ENCODE peak calls at places on chromosomes 5 and 9, in four cellular contexts. B is CD8-positive, alpha-beta memory T cell; F is AG10803; J is IMR-90. Q is an unnamed sample.

GRCh38 chr5:50963647-50964584 is 297.5 kb downstream of the PARP8 start:
- DNase-seq in B (no peak), F (no peak), J (no peak), Q (no peak)

GRCh38 chr5:151739939-151740335 is 18.5 kb downstream of the ATOX1 start:
- DNase-seq in B (no peak), F (peak), J (peak), Q (peak)

GRCh38 chr9:14212116-14212515 is 101.8 kb downstream of the NFIB start:
- DNase-seq in B (no peak), F (no peak), J (peak), Q (no peak)

GRCh38 chr9:99907208-99907532 is 716 bp downstream of the STX17 start:
- DNase-seq in B (no peak), F (no peak), J (no peak), Q (no peak)

GRCh38 chr9:113674436-113674835 is 201.7 kb upstream of the ZNF618 start:
- DNase-seq in B (no peak), F (peak), J (peak), Q (no peak)

GRCh38 chr9:90651246-90651645 is 8.6 kb upstream of the DIRAS2 start:
- DNase-seq in B (no peak), F (no peak), J (no peak), Q (no peak)

GRCh38 chr9:137619240-137620090 is 660 bp downstream of the EHMT1 start:
- DNase-seq in B (peak), F (peak), J (peak), Q (peak)

GRCh38 chr9:18343799-18344198 is 130.2 kb upstream of the ADAMTSL1 start:
- DNase-seq in B (no peak), F (peak), J (peak), Q (no peak)

GRCh38 chr9:114856210-114856941 is 50.5 kb upstream of the TNFSF15 start:
- DNase-seq in B (no peak), F (peak), J (peak), Q (no peak)

GRCh38 chr9:111730937-111731567 is 63.7 kb downstream of the SHOC1 start:
- DNase-seq in B (no peak), F (peak), J (peak), Q (no peak)

GRCh38 chr9:127505396-127506116 is 54.2 kb downstream of the LRSAM1 start:
- DNase-seq in B (no peak), F (peak), J (no peak), Q (peak)

GRCh38 chr9:126902160-126902559 is 12.4 kb upstream of the RALGPS1 start:
- DNase-seq in B (no peak), F (no peak), J (no peak), Q (no peak)

GRCh38 chr5:137502632-137503031 is 3.5 kb upstream of the SPOCK1 start:
- DNase-seq in B (no peak), F (no peak), J (no peak), Q (no peak)

GRCh38 chr5:89615839-89616518 is 733.0 kb upstream of the MEF2C start:
- DNase-seq in B (no peak), F (no peak), J (no peak), Q (no peak)

GRCh38 chr9:36006541-36006940 is 30.2 kb upstream of the RECK start:
- DNase-seq in B (no peak), F (no peak), J (no peak), Q (no peak)

GRCh38 chr9:93009337-93010015 is 49.0 kb upstream of the SUSD3 start:
- DNase-seq in B (no peak), F (no peak), J (no peak), Q (no peak)

DNA sequence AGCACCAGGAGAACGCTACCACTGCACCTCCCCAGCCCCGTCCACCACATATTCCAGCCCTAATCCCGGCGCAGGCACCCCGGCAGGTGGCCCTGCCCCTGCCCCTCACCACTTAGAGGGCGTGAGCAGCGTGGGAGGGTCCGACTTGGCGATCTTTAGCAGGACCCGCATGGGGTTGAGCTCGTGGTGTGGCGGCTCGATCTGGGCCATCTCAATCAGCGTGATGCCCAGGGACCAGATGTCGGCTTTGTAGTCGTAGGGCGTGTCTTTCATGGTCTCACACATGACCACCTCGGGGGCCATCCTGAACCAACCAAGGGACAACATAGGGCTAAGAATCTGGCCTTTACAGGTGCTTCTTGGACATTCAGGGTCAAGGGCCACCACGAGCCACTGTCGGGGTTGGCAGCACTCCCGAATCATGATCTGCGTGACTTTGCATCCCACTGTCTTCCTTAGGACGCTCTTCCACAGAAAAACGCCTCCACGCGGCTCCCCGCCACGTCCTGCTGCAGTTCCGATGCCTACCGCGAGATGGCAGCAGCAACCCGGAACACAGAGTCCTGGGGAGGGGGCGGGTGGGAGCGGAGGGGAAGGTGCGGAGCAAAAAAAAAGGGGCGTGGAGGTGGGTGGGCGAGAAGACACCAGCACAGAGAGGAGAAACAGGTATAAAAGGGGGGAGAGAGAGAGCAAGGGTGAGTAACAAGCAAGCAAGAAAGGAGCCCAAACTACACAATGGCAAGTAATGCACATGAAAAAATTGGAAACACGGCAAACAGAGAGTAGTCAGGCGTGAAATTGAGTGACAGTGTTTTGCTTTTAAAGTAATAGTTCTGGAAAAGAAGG is 81.3 kb downstream of the STK10 start:
- DNase-seq in B (peak), F (no peak), J (no peak), Q (peak)
- H3K4me3 ChIP-seq in B (no peak), F (peak), J (peak), Q (no peak)

GRCh38 chr5:60519372-60519771 is 180.6 kb downstream of the DEPDC1B start:
- DNase-seq in B (no peak), F (no peak), J (no peak), Q (no peak)

GRCh38 chr5:60517850-60518249 is 182.1 kb downstream of the DEPDC1B start:
- DNase-seq in B (no peak), F (no peak), J (no peak), Q (no peak)

GRCh38 chr5:60517094-60517694 is 182.8 kb downstream of the DEPDC1B start:
- DNase-seq in B (no peak), F (no peak), J (no peak), Q (no peak)

GRCh38 chr5:60514152-60514551 is 185.8 kb downstream of the DEPDC1B start:
- DNase-seq in B (no peak), F (no peak), J (peak), Q (no peak)

DNA sequence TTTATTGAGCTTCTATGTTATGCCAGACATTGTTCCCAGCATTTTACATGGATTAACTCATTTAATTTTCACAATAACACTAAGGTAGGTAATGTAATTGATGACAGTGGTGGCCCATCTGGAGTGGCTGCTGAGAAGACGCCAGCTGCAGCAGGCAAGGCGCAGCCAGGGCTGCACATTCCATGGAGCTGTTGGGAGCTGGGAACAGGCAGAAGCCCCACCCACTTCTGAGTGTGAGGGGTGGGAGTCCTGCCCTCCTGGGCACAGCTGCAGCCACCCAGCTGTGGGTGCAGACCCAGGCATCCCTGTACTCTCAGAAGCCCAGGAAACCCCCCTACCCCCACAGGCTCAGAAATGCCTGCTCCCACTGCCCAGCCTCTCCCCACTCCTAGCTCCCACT is 183.3 kb downstream of the DEPDC1B start:
- DNase-seq in B (no peak), F (no peak), J (no peak), Q (no peak)
- H3K4me3 ChIP-seq in B (no peak), F (no peak), J (no peak), Q (no peak)

GRCh38 chr9:106717686-106718085 is 145.3 kb upstream of the ZNF462 start:
- DNase-seq in B (no peak), F (peak), J (peak), Q (peak)
- H3K4me3 ChIP-seq in B (no peak), F (no peak), J (no peak), Q (no peak)

DNA sequence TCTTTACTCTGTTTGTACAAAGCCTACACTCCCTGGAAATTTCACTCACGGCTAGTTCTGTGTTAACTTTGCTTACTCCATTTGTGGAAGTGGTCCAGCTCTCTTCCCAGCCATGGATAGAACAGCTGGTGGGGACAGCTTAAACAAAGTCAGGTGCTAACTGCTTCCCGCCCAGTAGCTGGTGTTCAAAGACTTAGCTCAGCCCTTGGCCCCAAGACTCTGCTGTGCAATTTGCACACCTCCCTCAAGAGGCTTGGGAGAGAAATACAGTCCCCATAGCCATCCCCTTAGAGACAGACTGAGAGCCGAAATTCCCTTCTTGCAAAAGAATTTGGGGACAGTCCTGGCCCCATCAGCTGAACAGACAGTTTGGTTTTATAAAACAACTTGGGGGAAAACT is 73.8 kb upstream of the RAI14 start:
- DNase-seq in B (no peak), F (no peak), J (no peak), Q (no peak)
- H3K4me3 ChIP-seq in B (no peak), F (no peak), J (no peak), Q (no peak)

GRCh38 chr9:132769895-132770774 is 99.9 kb downstream of the GTF3C4 start:
- DNase-seq in B (peak), F (peak), J (peak), Q (peak)

GRCh38 chr9:132768932-132769894 is 98.9 kb downstream of the GTF3C4 start:
- DNase-seq in B (peak), F (peak), J (peak), Q (peak)

GRCh38 chr9:132773093-132773492 is 102.8 kb downstream of the GTF3C4 start:
- DNase-seq in B (no peak), F (no peak), J (no peak), Q (no peak)

GRCh38 chr9:132773764-132774339 is 103.6 kb downstream of the GTF3C4 start:
- DNase-seq in B (no peak), F (no peak), J (no peak), Q (no peak)

DNA sequence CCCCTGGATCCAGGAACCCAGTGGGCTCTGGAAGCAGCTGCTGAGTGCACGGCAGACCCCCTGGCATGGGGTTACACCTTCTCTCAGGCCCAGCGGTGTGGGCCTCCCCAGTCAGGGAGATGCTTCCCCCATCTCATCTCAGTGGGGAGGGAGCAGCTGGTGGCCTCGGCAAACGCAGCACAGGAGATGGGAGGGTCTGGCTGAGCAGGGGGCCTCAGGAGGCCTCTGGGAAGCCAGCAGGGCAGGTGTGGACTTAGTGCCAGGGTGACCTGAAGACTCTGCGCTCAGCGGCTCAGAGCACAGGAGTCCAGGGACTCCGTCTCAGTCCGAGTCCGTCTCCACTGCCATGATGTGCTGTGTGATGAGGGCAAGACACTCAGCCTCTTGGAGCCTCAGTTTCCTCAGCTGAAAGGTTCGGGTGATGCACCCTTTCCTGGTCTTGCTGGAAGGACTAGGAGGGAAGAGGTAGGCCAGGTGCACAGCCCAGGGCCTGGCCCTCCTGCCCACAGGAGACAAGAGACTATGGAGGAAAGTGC is 100.6 kb downstream of the GTF3C4 start:
- DNase-seq in B (no peak), F (no peak), J (no peak), Q (no peak)
- H3K4me3 ChIP-seq in B (peak), F (peak), J (peak), Q (no peak)

DNA sequence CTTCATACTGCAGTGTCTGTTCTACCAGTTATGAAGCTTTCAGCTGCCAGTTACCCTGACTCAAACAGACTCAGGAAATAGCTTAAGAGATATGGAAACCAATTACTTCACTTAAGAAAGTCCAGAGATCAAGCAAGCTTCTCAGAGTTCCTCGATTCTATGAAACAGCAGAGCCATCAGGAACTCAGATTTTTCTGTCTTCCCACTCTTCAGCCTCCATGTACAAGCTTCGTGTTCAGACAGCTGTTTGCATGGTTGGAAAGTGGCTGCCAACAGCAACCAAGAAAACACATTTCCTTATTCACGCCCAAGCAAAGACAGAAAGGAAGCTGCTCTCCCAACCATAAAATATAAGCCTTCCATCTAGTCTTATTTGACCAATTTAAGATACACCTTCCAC is 216.1 kb downstream of the ACTL7B start:
- DNase-seq in B (no peak), F (peak), J (no peak), Q (no peak)
- H3K4me3 ChIP-seq in B (no peak), F (no peak), J (no peak), Q (no peak)

DNA sequence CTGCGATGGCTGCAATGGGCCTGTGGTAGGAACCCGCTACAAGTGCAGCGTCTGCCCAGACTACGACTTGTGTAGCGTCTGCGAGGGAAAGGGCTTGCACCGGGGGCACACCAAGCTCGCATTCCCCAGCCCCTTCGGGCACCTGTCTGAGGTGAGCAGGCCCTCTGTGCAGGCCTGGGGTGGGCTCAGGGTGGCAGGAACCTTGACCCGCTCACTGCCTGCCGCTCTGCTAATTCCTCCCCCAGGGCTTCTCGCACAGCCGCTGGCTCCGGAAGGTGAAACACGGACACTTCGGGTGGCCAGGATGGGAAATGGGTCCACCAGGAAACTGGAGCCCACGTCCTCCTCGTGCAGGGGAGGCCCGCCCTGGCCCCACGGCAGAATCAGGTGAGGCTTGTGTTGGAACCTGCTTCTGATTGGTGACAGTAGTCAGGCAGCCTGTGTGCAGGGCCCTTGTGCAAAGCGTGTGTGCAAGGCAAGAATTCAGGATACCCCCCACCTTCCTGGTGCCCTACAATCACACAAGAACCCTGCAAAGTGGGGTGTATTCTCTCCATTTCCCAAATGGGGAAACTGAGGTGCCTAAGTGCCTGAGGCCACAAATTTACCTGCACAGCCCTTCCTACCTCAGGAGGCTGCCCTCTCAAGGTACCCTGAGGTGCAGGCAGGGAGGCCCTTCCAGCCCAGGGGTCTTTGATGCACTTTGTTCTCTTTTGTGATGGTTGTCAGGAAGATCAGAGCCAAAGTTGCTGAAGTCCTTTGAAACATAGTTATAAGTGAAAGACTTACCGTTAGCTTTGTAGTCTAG is 3.4 kb downstream of the SQSTM1 start:
- DNase-seq in B (no peak), F (no peak), J (no peak), Q (no peak)
- H3K4me3 ChIP-seq in B (no peak), F (peak), J (no peak), Q (no peak)

GRCh38 chr5:92019376-92019990 is 636.4 kb upstream of the ARRDC3 start:
- DNase-seq in B (no peak), F (no peak), J (peak), Q (no peak)
- H3K4me3 ChIP-seq in B (no peak), F (no peak), J (no peak), Q (no peak)

DNA sequence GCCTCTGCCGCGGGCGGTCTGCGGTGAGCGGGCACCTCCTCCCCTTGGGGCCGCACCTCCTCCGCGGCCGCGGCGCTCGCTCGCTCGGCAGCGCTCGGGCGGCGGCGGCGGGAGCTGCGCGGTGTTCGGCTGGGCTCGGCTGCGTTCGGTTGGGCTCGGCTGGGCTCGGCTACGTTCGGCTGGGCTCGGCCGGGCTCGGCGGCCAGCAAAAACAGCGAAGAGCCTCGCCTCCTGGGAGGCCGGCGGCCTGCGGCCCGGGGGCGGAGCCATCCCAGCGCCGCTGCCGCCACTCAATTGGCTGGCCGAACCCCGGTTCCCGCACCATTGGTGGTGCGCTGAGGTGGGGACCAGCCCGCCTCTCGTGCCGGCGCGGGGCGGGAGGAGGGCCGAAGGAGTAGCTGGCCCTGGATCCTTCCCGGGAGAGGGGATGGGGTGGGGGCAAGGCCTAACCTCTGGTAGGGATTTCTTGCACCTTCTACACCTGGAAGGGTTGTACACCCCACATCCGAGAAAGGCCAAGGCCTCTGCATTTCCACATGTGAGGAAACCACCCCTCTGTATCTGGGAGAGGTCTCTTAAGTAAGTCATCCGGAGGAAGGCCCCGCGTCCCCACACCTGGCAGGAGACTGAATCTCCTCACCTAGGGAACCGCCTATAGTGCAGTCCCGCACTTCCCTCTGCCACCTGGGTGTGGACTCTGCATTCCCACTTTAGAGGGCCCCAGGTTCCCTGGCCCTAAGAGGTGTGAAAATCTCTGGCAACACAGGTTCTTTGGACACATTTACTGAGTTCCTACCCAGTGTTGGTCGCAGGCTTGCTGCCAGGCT is at the start of gene ENHO:
- DNase-seq in B (peak), F (peak), J (peak), Q (peak)
- H3K4me3 ChIP-seq in B (peak), F (peak), J (peak), Q (peak)

Q was measured in SJSA1.